ENCODE peak calls at places on chromosomes 1 and 21, in six cellular contexts. X, U, T, M, B and P are unnamed samples.

GRCh38 chr1:21077085-21077484 is 99.6 kb downstream of the EIF4G3 start:
- DNase-seq in U (peak), B (no peak), M (peak), T (no peak), X (no peak), P (peak)

GRCh38 chr21:46150491-46151121 is 4.8 kb downstream of the FTCD start:
- DNase-seq in M (no peak), X (no peak), U (no peak), B (no peak), T (peak), P (no peak)

GRCh38 chr1:221440658-221441057 is 301.2 kb downstream of the DUSP10 start:
- DNase-seq in T (no peak), U (no peak), M (peak), B (no peak), X (no peak), P (peak)

GRCh38 chr1:151006331-151007052 is at the start of gene MINDY1:
- DNase-seq in M (peak), B (peak), U (peak), T (peak), X (peak), P (peak)

GRCh38 chr1:215833936-215834729 is 267.0 kb downstream of the KCTD3 start:
- DNase-seq in U (no peak), T (no peak), B (no peak), X (no peak), M (no peak), P (peak)

GRCh38 chr21:46183910-46184624 is at the start of gene SPATC1L:
- DNase-seq in B (peak), U (peak), X (peak), M (peak), T (peak), P (peak)

GRCh38 chr1:162993866-162994265 is 75.3 kb upstream of the RGS4 start:
- DNase-seq in M (no peak), U (no peak), T (no peak), X (no peak), B (no peak), P (peak)

GRCh38 chr1:174788981-174789380 is 210.8 kb upstream of the CACYBP start:
- DNase-seq in U (no peak), M (peak), X (peak), B (peak), T (no peak), P (peak)

GRCh38 chr1:161506336-161507223 is 1.3 kb downstream of the FCGR2A start:
- DNase-seq in X (no peak), M (peak), U (no peak), B (no peak), T (no peak), P (peak)

GRCh38 chr1:172460901-172461315 is 17.0 kb upstream of the PIGC start:
- DNase-seq in X (no peak), U (no peak), T (no peak), M (no peak), B (no peak), P (no peak)

GRCh38 chr1:47689894-47690293 is 252.1 kb downstream of the FOXD2 start:
- DNase-seq in B (no peak), M (no peak), T (no peak), U (no peak), X (no peak), P (no peak)

GRCh38 chr1:62263813-62264353 is 55.4 kb downstream of the KANK4 start:
- DNase-seq in T (no peak), B (no peak), M (no peak), X (no peak), U (no peak), P (no peak)

GRCh38 chr1:46301406-46302090 is 1.9 kb downstream of the LRRC41 start:
- DNase-seq in X (no peak), B (no peak), M (peak), T (no peak), U (no peak), P (peak)

GRCh38 chr1:207669469-207670111 is 24.7 kb downstream of the CR1L start:
- DNase-seq in B (no peak), T (no peak), U (no peak), M (no peak), X (no peak), P (no peak)

GRCh38 chr1:226310637-226311195 is 1.8 kb upstream of the LIN9 start:
- DNase-seq in X (no peak), M (no peak), T (peak), B (no peak), U (no peak), P (no peak)

GRCh38 chr1:226310123-226310540 is 1.2 kb upstream of the LIN9 start:
- DNase-seq in U (no peak), M (no peak), X (no peak), T (no peak), B (no peak), P (no peak)

GRCh38 chr1:226308166-226308722 is 720 bp downstream of the LIN9 start:
- DNase-seq in M (no peak), B (peak), U (no peak), T (no peak), X (no peak), P (no peak)

GRCh38 chr1:226308723-226309397 is at the start of gene LIN9:
- DNase-seq in B (peak), X (peak), T (peak), U (peak), M (peak), P (peak)

GRCh38 chr1:226309398-226310122 is 596 bp upstream of the LIN9 start:
- DNase-seq in M (peak), B (peak), U (no peak), X (no peak), T (no peak), P (peak)
- TF ChIP-seq CTCF in M (no peak), B (no peak), U (no peak), X (no peak), T (no peak), P (peak)

GRCh38 chr21:39927304-39927886 is 60.2 kb downstream of the PCP4 start:
- DNase-seq in B (no peak), X (no peak), T (no peak), U (no peak), M (no peak), P (no peak)
- H3K4me3 ChIP-seq in B (no peak), X (no peak), T (no peak), U (no peak), M (no peak), P (no peak)

DNA sequence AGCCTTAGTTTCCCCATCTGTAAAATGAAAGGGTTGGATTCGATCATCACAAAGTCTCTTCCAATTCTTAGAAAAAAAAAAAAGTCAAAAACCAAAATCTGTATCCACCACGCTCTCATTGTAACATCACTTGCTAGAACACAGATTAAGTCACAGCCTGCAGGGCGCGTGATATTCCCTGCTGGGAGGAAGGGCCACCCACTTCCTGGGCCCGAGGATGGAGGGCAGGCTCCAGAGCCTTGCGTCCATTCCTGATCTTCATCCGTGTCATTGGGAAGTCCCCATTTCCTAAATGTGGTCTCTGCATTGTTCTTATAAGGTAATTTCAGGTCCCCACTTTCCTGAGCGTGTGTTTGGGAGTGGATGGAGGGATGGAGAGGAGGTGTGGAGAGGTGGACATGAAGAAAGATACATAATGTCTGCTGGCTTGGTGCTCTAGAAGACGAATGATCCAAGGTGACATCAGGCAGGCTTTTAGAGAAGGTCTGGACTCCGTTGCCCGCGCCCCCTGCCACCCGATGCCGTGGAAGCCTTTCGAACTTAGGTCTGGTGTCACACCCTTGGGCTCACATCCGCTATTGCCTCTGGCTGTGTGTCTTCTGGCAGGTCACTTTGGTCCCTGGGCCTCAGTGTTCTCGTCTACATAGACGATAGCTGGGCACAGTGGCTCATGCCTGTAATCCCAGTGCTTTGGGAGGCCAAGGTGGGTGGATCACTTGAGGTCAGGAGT is 56.1 kb downstream of the ATP5PO start:
- DNase-seq in X (no peak), T (no peak), U (no peak), B (no peak), M (no peak), P (no peak)
- TF ChIP-seq CTCF in X (no peak), T (no peak), U (no peak), B (no peak), M (no peak), P (no peak)

DNA sequence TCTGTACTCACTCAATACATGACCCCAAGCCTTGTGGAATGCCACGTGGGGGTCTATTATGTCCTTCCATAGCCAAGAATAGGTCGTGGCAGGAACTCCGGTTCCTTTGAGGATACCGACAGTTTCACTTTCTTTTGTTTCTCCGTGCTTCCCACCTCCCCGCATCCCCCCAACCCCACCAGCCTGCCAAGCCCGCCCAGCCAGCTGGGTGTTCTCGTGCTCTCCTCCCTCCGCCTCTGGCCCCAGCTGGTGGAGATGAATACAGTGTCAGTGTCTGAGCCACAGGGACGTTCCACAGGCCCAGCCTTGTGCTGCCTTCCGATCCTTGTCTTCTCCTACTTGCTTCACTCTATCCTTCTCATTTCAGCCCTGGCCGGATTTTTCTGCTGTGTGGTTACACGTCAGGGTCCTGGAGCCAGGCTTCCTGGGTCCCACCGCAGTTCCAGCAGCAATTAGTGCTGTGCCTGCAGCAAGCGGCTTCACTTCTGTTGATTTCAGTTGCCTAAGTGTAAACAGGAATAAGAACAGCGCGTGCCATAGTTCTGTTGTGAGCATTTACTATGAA is 4.1 kb upstream of the AGTRAP start:
- DNase-seq in X (peak), M (peak), U (peak), B (no peak), T (peak), P (peak)
- H3K4me3 ChIP-seq in X (peak), M (no peak), U (peak), B (no peak), T (no peak), P (peak)

GRCh38 chr1:59041878-59042277 is 255.0 kb upstream of the FGGY start:
- DNase-seq in B (no peak), X (no peak), T (no peak), M (peak), U (no peak), P (peak)
- TF ChIP-seq CTCF in B (no peak), X (no peak), T (no peak), M (no peak), U (no peak), P (peak)

DNA sequence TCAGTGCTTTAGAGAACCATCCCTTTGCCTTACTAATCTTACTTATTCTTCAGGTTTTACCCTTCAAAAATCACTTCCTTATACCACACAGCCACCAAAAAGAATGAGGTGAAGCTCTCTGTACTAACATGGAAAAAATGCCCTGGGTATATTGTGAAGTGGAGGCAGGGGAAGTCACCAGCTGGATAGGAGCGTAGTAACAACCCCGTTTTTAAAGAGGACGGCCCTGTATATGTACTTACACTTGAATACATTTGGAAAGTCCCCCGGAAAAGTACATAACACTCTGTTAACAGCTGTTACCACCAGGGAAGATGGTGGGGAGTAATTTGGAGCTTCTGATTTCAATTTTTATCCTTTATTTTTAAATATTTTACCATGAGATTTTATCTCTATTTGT is 28.2 kb upstream of the KHDRBS1 start:
- DNase-seq in M (peak), U (no peak), X (no peak), B (peak), T (no peak), P (no peak)
- H3K4me3 ChIP-seq in M (no peak), U (no peak), X (no peak), B (peak), T (no peak), P (no peak)

GRCh38 chr1:67528141-67528540 is 97.9 kb upstream of the SERBP1 start:
- DNase-seq in M (no peak), X (no peak), T (no peak), B (no peak), U (no peak), P (no peak)

GRCh38 chr1:67525053-67525760 is 95.0 kb upstream of the SERBP1 start:
- DNase-seq in T (no peak), X (no peak), U (no peak), B (no peak), M (no peak), P (no peak)

GRCh38 chr1:67522001-67522441 is 91.8 kb upstream of the SERBP1 start:
- DNase-seq in M (no peak), B (no peak), U (no peak), T (no peak), X (no peak), P (no peak)

GRCh38 chr1:67522793-67523192 is 92.6 kb upstream of the SERBP1 start:
- DNase-seq in T (no peak), B (no peak), M (no peak), U (no peak), X (no peak), P (no peak)

GRCh38 chr1:67524143-67525052 is 94.2 kb upstream of the SERBP1 start:
- DNase-seq in T (no peak), X (no peak), M (no peak), U (no peak), B (no peak), P (peak)
- TF ChIP-seq CTCF in T (no peak), X (no peak), M (peak), U (no peak), B (peak), P (peak)